ENCODE peak calls at places on chromosomes 7 and 10, in five cellular contexts. One of them, this sample, is unnamed.

GRCh38 chr10:31937371-31937770 is 8.7 kb upstream of the ARHGAP12 start:
- DNase-seq in HCT116: no peak
- DNase-seq in SK-N-SH: no peak
- DNase-seq in endothelial cell of umbilical vein: no peak
- DNase-seq in esophagus muscularis mucosa: no peak
- DNase-seq in this sample: no peak

GRCh38 chr7:82501256-82501815 is 57.8 kb upstream of the CACNA2D1 start:
- DNase-seq in HCT116: no peak
- DNase-seq in SK-N-SH: no peak
- DNase-seq in endothelial cell of umbilical vein: no peak
- DNase-seq in esophagus muscularis mucosa: no peak
- DNase-seq in this sample: no peak

GRCh38 chr10:34280599-34281374 is 534.3 kb downstream of the PARD3 start:
- DNase-seq in endothelial cell of umbilical vein: peak; percentile 93
- DNase-seq in HCT116: no peak
- DNase-seq in esophagus muscularis mucosa: no peak
- DNase-seq in SK-N-SH: no peak
- DNase-seq in this sample: no peak

GRCh38 chr10:114363745-114364460 is 40.4 kb downstream of the AFAP1L2 start:
- DNase-seq in HCT116: no peak
- DNase-seq in endothelial cell of umbilical vein: no peak
- DNase-seq in SK-N-SH: no peak
- DNase-seq in esophagus muscularis mucosa: no peak
- DNase-seq in this sample: no peak

GRCh38 chr10:89241491-89242339 is 9.9 kb downstream of the LIPA start:
- DNase-seq in endothelial cell of umbilical vein: no peak
- DNase-seq in SK-N-SH: no peak
- DNase-seq in esophagus muscularis mucosa: peak; percentile 60
- DNase-seq in HCT116: no peak
- DNase-seq in this sample: no peak

GRCh38 chr10:3126741-3127342 is 45.7 kb downstream of the PITRM1 start:
- DNase-seq in SK-N-SH: no peak
- DNase-seq in esophagus muscularis mucosa: no peak
- DNase-seq in HCT116: no peak
- DNase-seq in endothelial cell of umbilical vein: no peak
- DNase-seq in this sample: no peak

GRCh38 chr7:101486764-101487458 is 124.2 kb downstream of the COL26A1 start:
- DNase-seq in SK-N-SH: peak; percentile 78
- DNase-seq in HCT116: no peak
- DNase-seq in endothelial cell of umbilical vein: no peak
- DNase-seq in esophagus muscularis mucosa: no peak
- DNase-seq in this sample: no peak

GRCh38 chr10:19815478-19816419 is 483 bp upstream of the PLXDC2 start:
- DNase-seq in esophagus muscularis mucosa: peak; percentile 96
- DNase-seq in endothelial cell of umbilical vein: no peak
- DNase-seq in SK-N-SH: peak; percentile 75
- DNase-seq in HCT116: no peak
- DNase-seq in this sample: peak; percentile 35

GRCh38 chr10:104300736-104301292 is 31.8 kb downstream of the GSTO2 start:
- DNase-seq in esophagus muscularis mucosa: no peak
- DNase-seq in HCT116: no peak
- DNase-seq in endothelial cell of umbilical vein: peak; percentile 85
- DNase-seq in SK-N-SH: peak; percentile 83
- DNase-seq in this sample: peak; percentile 72

GRCh38 chr7:30148426-30148825 is 13.6 kb downstream of the MTURN start:
- DNase-seq in endothelial cell of umbilical vein: no peak
- DNase-seq in SK-N-SH: no peak
- DNase-seq in HCT116: no peak
- DNase-seq in esophagus muscularis mucosa: no peak
- DNase-seq in this sample: no peak

GRCh38 chr7:134875867-134876266 is 96.4 kb downstream of the CALD1 start:
- DNase-seq in SK-N-SH: no peak
- DNase-seq in HCT116: no peak
- DNase-seq in endothelial cell of umbilical vein: no peak
- DNase-seq in esophagus muscularis mucosa: no peak
- DNase-seq in this sample: no peak

DNA sequence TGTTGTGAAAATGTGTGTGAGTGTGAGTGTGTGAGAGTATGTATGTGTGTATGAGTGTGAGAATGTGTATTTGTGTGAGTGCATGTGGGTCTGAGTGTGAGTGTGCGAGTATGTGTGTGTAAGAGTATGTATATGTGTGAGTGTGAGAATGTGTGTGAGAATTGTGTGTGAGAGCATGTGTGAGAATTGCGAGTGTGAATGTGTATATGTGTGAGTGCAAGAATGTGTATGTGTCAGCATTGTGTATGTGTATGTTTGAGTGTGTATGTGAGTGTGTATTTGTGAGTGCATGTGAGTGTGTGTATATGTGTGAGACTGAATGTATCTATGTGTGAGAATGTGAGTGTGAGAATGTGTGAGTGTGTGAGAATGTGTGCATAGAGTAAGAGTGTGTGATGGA is 72.0 kb upstream of the PCBD1 start:
- DNase-seq in SK-N-SH: no peak
- DNase-seq in HCT116: no peak
- DNase-seq in endothelial cell of umbilical vein: no peak
- DNase-seq in esophagus muscularis mucosa: no peak
- DNase-seq in this sample: no peak
- H3K27me3 ChIP-seq in SK-N-SH: peaks cover 12% of the 10 kb centered on the region
- H3K27me3 ChIP-seq in HCT116: peaks cover 14% of the 10 kb centered on the region
- H3K27me3 ChIP-seq in endothelial cell of umbilical vein: peaks cover under 1% of the 10 kb centered on the region
- H3K27me3 ChIP-seq in esophagus muscularis mucosa: no peaks in the 10 kb centered on the region
- H3K27me3 ChIP-seq in this sample: no peaks in the 10 kb centered on the region

DNA sequence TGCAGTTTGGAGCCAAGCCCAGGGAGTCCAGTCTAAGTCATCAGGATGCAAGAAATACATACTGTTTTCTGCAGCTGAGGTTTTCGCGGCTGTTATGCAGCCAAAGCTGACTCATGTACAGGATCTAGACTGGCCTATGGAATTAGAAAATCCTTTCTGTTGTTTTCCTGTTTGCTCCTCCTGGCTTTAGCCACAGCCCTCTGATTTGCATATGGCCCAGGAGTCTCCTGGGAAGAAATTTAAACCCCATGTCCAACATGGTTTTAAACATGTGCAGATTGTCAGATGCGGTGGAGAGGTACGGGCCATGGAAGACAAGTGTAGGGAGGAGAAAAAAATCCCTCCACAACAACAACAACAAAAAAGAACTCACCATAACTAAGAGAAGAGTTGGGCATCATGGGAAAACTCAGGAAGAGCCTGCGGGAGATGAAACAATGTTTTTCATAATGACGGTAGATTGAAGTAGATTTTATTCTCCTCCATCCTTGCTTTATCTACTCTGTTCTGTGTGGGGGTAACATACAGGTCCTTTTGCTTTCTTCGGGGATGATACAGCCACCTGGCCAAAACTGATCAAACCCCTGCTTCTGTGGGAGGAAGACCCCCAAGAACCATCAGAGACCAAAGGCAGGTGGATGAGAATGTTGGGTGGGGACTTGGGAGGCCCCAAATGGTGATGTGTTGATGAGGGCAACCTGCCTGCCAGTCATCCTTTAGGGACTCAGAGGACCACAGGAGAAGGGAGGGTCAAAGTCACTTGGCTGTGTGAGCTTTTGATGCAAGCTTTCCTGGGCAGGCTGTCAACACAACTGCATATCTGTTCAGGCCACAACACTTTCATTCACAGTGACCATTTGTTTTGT is 29.8 kb upstream of the GNA12 start:
- DNase-seq in esophagus muscularis mucosa: no peak
- DNase-seq in SK-N-SH: peak; percentile 43
- DNase-seq in HCT116: peak; percentile 81
- DNase-seq in endothelial cell of umbilical vein: peak; percentile 91
- DNase-seq in this sample: no peak
- TF ChIP-seq POLR2AphosphoS5 in esophagus muscularis mucosa: no peak
- TF ChIP-seq POLR2AphosphoS5 in SK-N-SH: peak; percentile 99
- TF ChIP-seq POLR2AphosphoS5 in HCT116: peak; percentile 91
- TF ChIP-seq POLR2AphosphoS5 in endothelial cell of umbilical vein: peak; percentile 100
- TF ChIP-seq POLR2AphosphoS5 in this sample: no peak

GRCh38 chr10:82981137-82981723 is 1106.2 kb downstream of the NRG3 start:
- DNase-seq in endothelial cell of umbilical vein: no peak
- DNase-seq in HCT116: no peak
- DNase-seq in esophagus muscularis mucosa: no peak
- DNase-seq in SK-N-SH: no peak
- DNase-seq in this sample: no peak

GRCh38 chr10:82986216-82986615 is 1111.2 kb downstream of the NRG3 start:
- DNase-seq in SK-N-SH: no peak
- DNase-seq in endothelial cell of umbilical vein: no peak
- DNase-seq in esophagus muscularis mucosa: no peak
- DNase-seq in HCT116: no peak
- DNase-seq in this sample: no peak

GRCh38 chr10:82980321-82980720 is 1105.3 kb downstream of the NRG3 start:
- DNase-seq in endothelial cell of umbilical vein: no peak
- DNase-seq in HCT116: no peak
- DNase-seq in esophagus muscularis mucosa: no peak
- DNase-seq in SK-N-SH: peak; percentile 32
- DNase-seq in this sample: no peak

GRCh38 chr10:82982110-82982608 is 1107.2 kb downstream of the NRG3 start:
- DNase-seq in HCT116: no peak
- DNase-seq in SK-N-SH: no peak
- DNase-seq in esophagus muscularis mucosa: no peak
- DNase-seq in endothelial cell of umbilical vein: peak; percentile 88
- DNase-seq in this sample: no peak
- H3K27me3 ChIP-seq in HCT116: no peaks in the 10 kb centered on the region
- H3K27me3 ChIP-seq in SK-N-SH: no peaks in the 10 kb centered on the region
- H3K27me3 ChIP-seq in esophagus muscularis mucosa: no peaks in the 10 kb centered on the region
- H3K27me3 ChIP-seq in endothelial cell of umbilical vein: no peaks in the 10 kb centered on the region
- H3K27me3 ChIP-seq in this sample: no peaks in the 10 kb centered on the region

DNA sequence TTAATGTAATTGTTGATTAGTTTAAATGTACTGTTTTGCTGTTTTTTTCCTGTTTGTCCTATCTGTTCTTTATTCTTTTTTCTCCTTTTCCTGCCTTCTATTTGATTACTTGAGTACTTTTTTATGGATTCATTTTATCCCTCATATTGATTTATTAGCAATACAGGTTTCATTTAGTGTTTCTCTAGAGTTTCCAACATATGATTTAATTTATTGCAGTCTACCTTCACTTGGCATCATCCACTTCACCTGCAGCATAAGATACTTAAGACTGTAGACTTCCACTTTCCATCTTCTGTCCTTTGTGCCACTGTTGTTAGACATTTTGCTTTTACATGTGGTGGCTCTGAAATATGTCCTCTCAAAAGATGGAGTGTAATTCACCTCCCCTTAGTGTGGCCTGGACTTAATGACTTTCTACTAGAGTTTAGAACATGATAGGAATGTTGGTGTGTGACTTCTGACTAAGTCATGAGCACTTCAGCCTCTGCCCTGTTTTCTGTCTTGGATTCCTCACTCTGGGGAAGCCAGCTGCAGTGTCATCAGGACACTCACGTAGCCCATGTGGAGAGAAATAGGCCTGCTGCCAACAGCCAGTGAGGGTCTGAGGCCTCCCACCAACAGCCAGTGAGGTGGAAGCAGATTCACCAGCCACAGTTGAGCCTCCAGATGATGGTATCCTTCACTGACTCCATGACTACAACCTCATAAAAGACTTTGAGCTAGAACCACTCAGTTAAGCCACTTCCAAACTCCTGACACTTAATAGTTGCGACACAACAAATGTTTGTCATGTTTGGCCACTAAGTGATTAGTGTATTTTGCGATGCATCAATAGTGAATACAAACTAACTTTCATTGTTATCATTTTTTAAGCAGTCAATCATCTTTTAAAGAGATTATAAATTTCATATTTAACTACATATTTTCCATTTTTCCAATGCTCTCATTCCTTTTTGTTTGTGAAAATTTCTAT is 643.5 kb upstream of the DPP6 start:
- DNase-seq in endothelial cell of umbilical vein: no peak
- DNase-seq in SK-N-SH: no peak
- DNase-seq in HCT116: no peak
- DNase-seq in esophagus muscularis mucosa: no peak
- DNase-seq in this sample: no peak
- TF ChIP-seq POLR2AphosphoS5 in endothelial cell of umbilical vein: no peak
- TF ChIP-seq POLR2AphosphoS5 in SK-N-SH: no peak
- TF ChIP-seq POLR2AphosphoS5 in HCT116: no peak
- TF ChIP-seq POLR2AphosphoS5 in esophagus muscularis mucosa: no peak
- TF ChIP-seq POLR2AphosphoS5 in this sample: no peak

GRCh38 chr7:155211173-155211572 is 86.5 kb upstream of the INSIG1 start:
- DNase-seq in endothelial cell of umbilical vein: no peak
- DNase-seq in esophagus muscularis mucosa: no peak
- DNase-seq in SK-N-SH: no peak
- DNase-seq in HCT116: no peak
- DNase-seq in this sample: no peak

GRCh38 chr7:155210386-155210785 is 87.3 kb upstream of the INSIG1 start:
- DNase-seq in HCT116: no peak
- DNase-seq in esophagus muscularis mucosa: no peak
- DNase-seq in SK-N-SH: no peak
- DNase-seq in endothelial cell of umbilical vein: no peak
- DNase-seq in this sample: no peak

GRCh38 chr7:155209920-155210319 is 87.8 kb upstream of the INSIG1 start:
- DNase-seq in HCT116: no peak
- DNase-seq in esophagus muscularis mucosa: no peak
- DNase-seq in SK-N-SH: no peak
- DNase-seq in endothelial cell of umbilical vein: no peak
- DNase-seq in this sample: no peak

GRCh38 chr7:155208681-155209477 is 88.8 kb upstream of the INSIG1 start:
- DNase-seq in esophagus muscularis mucosa: no peak
- DNase-seq in SK-N-SH: no peak
- DNase-seq in endothelial cell of umbilical vein: peak; percentile 81
- DNase-seq in HCT116: peak; percentile 35
- DNase-seq in this sample: no peak

DNA sequence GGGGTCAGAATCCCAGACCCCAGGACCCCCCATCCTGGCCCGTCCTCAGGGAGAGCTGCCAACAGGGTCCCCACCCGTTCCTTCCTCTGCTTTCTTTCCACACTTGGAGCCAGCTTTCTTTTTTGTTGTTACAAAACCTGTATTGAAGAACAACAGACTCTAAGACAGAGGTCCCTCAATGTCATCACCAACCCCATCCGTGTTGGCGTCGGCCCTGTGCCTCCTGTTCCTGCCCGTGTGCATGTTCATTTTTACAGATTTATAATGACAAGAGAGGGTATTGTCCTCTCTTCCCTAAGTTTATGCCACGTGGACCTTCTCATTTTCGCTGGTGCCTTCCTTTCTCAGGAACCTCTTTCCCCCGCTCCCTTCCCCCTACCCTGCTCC is 88.2 kb upstream of the INSIG1 start:
- DNase-seq in SK-N-SH: no peak
- DNase-seq in endothelial cell of umbilical vein: no peak
- DNase-seq in esophagus muscularis mucosa: no peak
- DNase-seq in HCT116: no peak
- DNase-seq in this sample: no peak
- H3K27me3 ChIP-seq in SK-N-SH: no peaks in the 10 kb centered on the region
- H3K27me3 ChIP-seq in endothelial cell of umbilical vein: no peaks in the 10 kb centered on the region
- H3K27me3 ChIP-seq in esophagus muscularis mucosa: no peaks in the 10 kb centered on the region
- H3K27me3 ChIP-seq in HCT116: no peaks in the 10 kb centered on the region
- H3K27me3 ChIP-seq in this sample: peaks cover 51% of the 10 kb centered on the region

GRCh38 chr10:46092523-46093195 is 46.6 kb upstream of the MSMB start:
- DNase-seq in esophagus muscularis mucosa: peak; percentile 75
- DNase-seq in endothelial cell of umbilical vein: no peak
- DNase-seq in SK-N-SH: no peak
- DNase-seq in HCT116: no peak
- DNase-seq in this sample: no peak
- TF ChIP-seq POLR2AphosphoS5 in esophagus muscularis mucosa: no peak
- TF ChIP-seq POLR2AphosphoS5 in endothelial cell of umbilical vein: no peak
- TF ChIP-seq POLR2AphosphoS5 in SK-N-SH: no peak
- TF ChIP-seq POLR2AphosphoS5 in HCT116: no peak
- TF ChIP-seq POLR2AphosphoS5 in this sample: no peak

This sample was measured in stomach.